ENCODE peak calls at places on chromosomes 6 and 20, in five cellular contexts. K is left ventricle myocardium inferior, Z is psoas muscle, A is HCT116, P is aorta. V is an unnamed sample. For H3K27me3, the result is how much of the 10 kb centered on the place peaks cover.

GRCh38 chr6:161169060-161169459 is 104.8 kb downstream of the AGPAT4 start:
- DNase-seq in Z (no peak), A (no peak), K (no peak), P (no peak), V (no peak)

GRCh38 chr6:39885691-39886090 is 48.6 kb downstream of the MOCS1 start:
- DNase-seq in A (no peak), K (no peak), Z (no peak), P (no peak), V (no peak)

GRCh38 chr6:56649053-56649769 is 6.5 kb upstream of the DST start:
- DNase-seq in A (no peak), Z (no peak), P (no peak), K (no peak), V (no peak)

GRCh38 chr6:63352587-63353281 is 33.0 kb upstream of the LGSN start:
- DNase-seq in P (no peak), Z (no peak), K (no peak), A (peak), V (no peak)

GRCh38 chr6:99711925-99712324 is 105.3 kb downstream of the PRDM13 start:
- DNase-seq in P (no peak), K (no peak), Z (no peak), A (no peak), V (no peak)

GRCh38 chr20:36313476-36313875 is 7.3 kb downstream of the DLGAP4 start:
- DNase-seq in A (no peak), P (no peak), K (no peak), Z (peak), V (no peak)

GRCh38 chr20:15703171-15703911 is 869.9 kb downstream of the KIF16B start:
- DNase-seq in K (no peak), P (no peak), Z (no peak), A (no peak), V (no peak)

GRCh38 chr6:11727995-11728961 is 50.3 kb downstream of the ADTRP start:
- DNase-seq in Z (no peak), P (no peak), A (no peak), K (no peak), V (no peak)

GRCh38 chr6:93418448-93419303 is 683 bp downstream of the EPHA7 start:
- DNase-seq in A (no peak), Z (peak), P (peak), K (peak), V (no peak)

GRCh38 chr6:154164397-154164796 is 125.4 kb downstream of the OPRM1 start:
- DNase-seq in Z (no peak), P (no peak), K (no peak), A (no peak), V (peak)

GRCh38 chr6:169589699-169590257 is 112.1 kb downstream of the WDR27 start:
- DNase-seq in A (no peak), Z (no peak), P (no peak), K (no peak), V (no peak)

GRCh38 chr20:49037962-49038387 is 8.1 kb upstream of the CSE1L start:
- DNase-seq in A (no peak), K (no peak), Z (no peak), P (no peak), V (peak)

GRCh38 chr6:148952147-148953041 is 205.6 kb downstream of the UST start:
- DNase-seq in P (no peak), A (no peak), K (no peak), Z (no peak), V (no peak)

GRCh38 chr6:103036846-103037245 is 1643.3 kb downstream of the GRIK2 start:
- DNase-seq in P (no peak), K (no peak), A (no peak), Z (no peak), V (no peak)

GRCh38 chr20:44572551-44573500 is 9.6 kb upstream of the PKIG start:
- DNase-seq in P (no peak), Z (peak), A (no peak), K (peak), V (no peak)

GRCh38 chr6:138774370-138774769 is 801 bp downstream of the CCDC28A start:
- DNase-seq in K (no peak), P (no peak), A (no peak), Z (no peak), V (no peak)

GRCh38 chr6:158284340-158285210 is 27.7 kb upstream of the TULP4 start:
- DNase-seq in Z (no peak), P (no peak), A (no peak), K (no peak), V (no peak)

GRCh38 chr20:50928469-50928868 is 2.8 kb downstream of the ADNP start:
- DNase-seq in Z (no peak), K (no peak), P (no peak), A (no peak), V (no peak)

GRCh38 chr20:59673998-59674445 is 69.7 kb downstream of the PHACTR3 start:
- DNase-seq in Z (no peak), A (no peak), P (no peak), K (no peak), V (peak)

GRCh38 chr6:150177260-150178246 is 34.7 kb downstream of the PPP1R14C start:
- DNase-seq in Z (no peak), K (peak), A (no peak), P (no peak), V (no peak)

GRCh38 chr6:37867756-37868446 is 48.4 kb downstream of the ZFAND3 start:
- DNase-seq in A (no peak), Z (no peak), P (no peak), K (no peak), V (no peak)

GRCh38 chr6:165679326-165679725 is 16.3 kb upstream of the PDE10A start:
- DNase-seq in A (no peak), P (no peak), K (no peak), Z (no peak), V (no peak)

GRCh38 chr6:3250278-3250677 is 8.5 kb upstream of the PSMG4 start:
- DNase-seq in K (no peak), A (no peak), P (no peak), Z (no peak), V (no peak)

GRCh38 chr6:89706121-89706520 is 67.6 kb upstream of the LYRM2 start:
- DNase-seq in P (no peak), A (no peak), K (no peak), Z (no peak), V (no peak)

GRCh38 chr6:67887419-67887746 is 747.7 kb upstream of the ADGRB3 start:
- DNase-seq in K (no peak), A (no peak), Z (no peak), P (no peak), V (no peak)

GRCh38 chr6:67886840-67887292 is 748.2 kb upstream of the ADGRB3 start:
- DNase-seq in P (no peak), A (no peak), K (no peak), Z (no peak), V (no peak)

GRCh38 chr6:67888546-67888885 is 746.6 kb upstream of the ADGRB3 start:
- DNase-seq in Z (no peak), P (no peak), A (no peak), K (no peak), V (no peak)

GRCh38 chr6:67888886-67889681 is 746.0 kb upstream of the ADGRB3 start:
- DNase-seq in A (no peak), K (no peak), Z (no peak), P (no peak), V (no peak)

GRCh38 chr6:67887747-67888545 is 747.1 kb upstream of the ADGRB3 start:
- DNase-seq in K (no peak), Z (no peak), P (no peak), A (no peak), V (no peak)
- H3K4me3 ChIP-seq in K (no peak), Z (no peak), P (no peak), A (no peak), V (no peak)

GRCh38 chr6:28203201-28203600 is 21.9 kb upstream of the ZSCAN9 start:
- DNase-seq in Z (no peak), P (no peak), K (no peak), A (no peak), V (no peak)
- H3K27me3 ChIP-seq in Z (half or more), P (under half), K (half or more), A (under half), V (under half)

GRCh38 chr6:113873043-113873667 is 16.0 kb downstream of the MARCKS start:
- DNase-seq in P (no peak), Z (no peak), A (no peak), K (peak), V (no peak)
- H3K4me3 ChIP-seq in P (no peak), Z (no peak), A (no peak), K (peak), V (peak)

GRCh38 chr20:46253391-46253790 is 54.9 kb downstream of the CDH22 start:
- DNase-seq in P (no peak), K (no peak), A (peak), Z (peak), V (no peak)
- H3K27me3 ChIP-seq in P (under half), K (half or more), A (under half), Z (half or more), V (under half)

DNA sequence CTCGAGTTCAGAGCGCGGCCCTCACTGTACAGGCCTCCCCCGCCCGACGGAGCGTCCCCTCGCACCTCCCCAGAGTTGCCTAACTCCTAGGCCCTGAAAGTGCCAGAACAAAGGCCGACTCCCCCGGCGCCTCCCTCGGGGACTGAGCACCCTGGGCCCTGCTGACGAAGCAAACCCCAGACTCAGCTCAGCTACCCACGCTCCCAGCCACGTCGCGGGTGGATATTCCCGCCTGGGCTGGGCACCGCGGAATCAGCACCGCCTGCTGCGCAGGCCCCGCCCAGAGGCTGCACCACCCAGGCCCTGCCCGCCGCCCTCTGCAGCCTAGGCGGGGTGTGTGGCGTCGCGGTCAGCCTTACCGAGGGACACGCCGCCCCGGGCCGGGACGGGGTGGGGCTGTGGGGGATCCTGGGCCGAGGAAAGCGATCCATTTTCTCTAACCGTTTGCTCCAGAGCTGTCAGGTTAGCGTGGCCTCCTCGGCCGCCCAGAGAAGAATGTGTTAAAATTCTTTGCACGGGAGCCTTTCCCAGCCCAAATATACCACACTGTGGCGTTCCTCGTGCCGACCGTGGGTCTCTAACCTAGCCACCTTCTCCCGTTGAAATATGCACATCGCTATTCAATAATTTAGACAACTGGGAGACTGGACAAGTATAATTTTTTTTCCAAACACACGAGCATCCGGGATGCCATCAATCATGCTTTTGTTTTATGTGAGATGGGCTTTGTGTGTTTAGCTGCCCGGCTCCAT is 31.4 kb downstream of the TFAP2A start:
- DNase-seq in A (peak), P (no peak), K (no peak), Z (no peak), V (no peak)
- H3K4me3 ChIP-seq in A (peak), P (no peak), K (peak), Z (peak), V (no peak)

GRCh38 chr6:7144810-7145209 is 37.0 kb downstream of the RREB1 start:
- DNase-seq in P (no peak), A (no peak), Z (no peak), K (no peak), V (no peak)
- H3K27me3 ChIP-seq in P (under half), A (under half), Z (under half), K (under half), V (under half)

GRCh38 chr6:85405175-85405852 is 44.6 kb upstream of the NT5E start:
- DNase-seq in K (no peak), Z (no peak), P (no peak), A (no peak), V (no peak)
- H3K4me3 ChIP-seq in K (no peak), Z (no peak), P (no peak), A (peak), V (no peak)

DNA sequence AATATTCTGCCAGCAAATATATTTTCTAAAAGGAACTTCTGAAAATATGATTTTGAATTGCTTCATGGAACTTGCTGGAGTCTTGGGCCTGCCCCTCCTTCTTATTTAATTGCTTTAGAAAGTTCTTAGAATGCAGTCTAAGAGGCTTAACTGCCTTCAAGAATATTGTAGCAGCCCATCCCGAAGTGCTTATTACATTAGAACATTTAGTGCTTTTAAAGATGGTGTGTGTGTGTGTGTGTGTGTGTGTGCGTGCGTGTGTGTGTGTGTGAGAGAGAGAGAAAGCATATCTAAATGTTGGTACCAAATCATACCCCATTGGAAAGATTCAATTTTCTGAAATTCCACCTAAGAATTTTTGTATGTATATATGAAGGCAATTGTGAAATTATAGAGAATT is 193.5 kb downstream of the SLC24A3 start:
- DNase-seq in Z (no peak), K (no peak), P (no peak), A (no peak), V (no peak)
- H3K27me3 ChIP-seq in Z (under half), K (under half), P (under half), A (under half), V (under half)

GRCh38 chr6:113995632-113996031 is 24.7 kb upstream of the HDAC2 start:
- DNase-seq in Z (peak), A (peak), P (peak), K (peak), V (no peak)

GRCh38 chr6:113997106-113997505 is 26.2 kb upstream of the HDAC2 start:
- DNase-seq in K (no peak), P (no peak), Z (no peak), A (peak), V (no peak)

GRCh38 chr6:114000066-114000465 is 29.1 kb upstream of the HDAC2 start:
- DNase-seq in K (no peak), A (no peak), Z (no peak), P (no peak), V (no peak)

GRCh38 chr6:113998811-113999210 is 27.9 kb upstream of the HDAC2 start:
- DNase-seq in P (no peak), K (no peak), A (no peak), Z (no peak), V (no peak)

DNA sequence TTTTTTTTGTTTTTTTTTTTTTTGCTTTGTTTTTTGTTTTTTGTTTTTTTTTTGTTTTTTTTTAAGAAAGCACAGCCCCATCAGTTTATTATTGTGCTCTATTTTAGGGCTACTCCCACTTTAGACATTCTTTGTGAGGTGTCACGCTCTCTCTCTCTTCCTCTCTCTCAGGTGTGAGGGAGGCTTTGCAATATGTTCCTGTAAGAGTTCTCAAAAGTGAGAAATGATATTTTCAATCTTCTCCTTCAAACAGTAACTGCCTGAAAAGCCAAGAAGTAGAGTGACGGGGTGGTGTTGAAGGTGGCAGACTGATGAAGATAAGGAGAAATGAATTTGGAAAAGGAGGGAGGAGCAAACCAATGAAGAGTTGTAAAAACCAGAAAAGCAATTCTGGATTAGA is 28.3 kb upstream of the HDAC2 start:
- DNase-seq in Z (no peak), A (no peak), K (no peak), P (no peak), V (no peak)
- H3K4me3 ChIP-seq in Z (no peak), A (no peak), K (no peak), P (no peak), V (no peak)

V was measured in right atrium auricular region.